ENCODE peak calls at places on chromosome 1, in nine cellular contexts. A, L, Y, X, P, N, Q, U and C are unnamed samples.

GRCh38 chr1:115727706-115728249 is 40.7 kb downstream of the CASQ2 start:
- DNase-seq in L (no peak), X (peak; percentile 95), Y (peak; percentile 1), A (peak; percentile 40), N (no peak), U (no peak), Q (peak; percentile 91), P (peak; percentile 65), C (peak; percentile 93)

GRCh38 chr1:84379781-84380180 is 18.5 kb upstream of the DNASE2B start:
- DNase-seq in U (no peak), X (no peak), A (no peak), N (no peak), P (no peak), Y (no peak), L (no peak), Q (no peak), C (no peak)

GRCh38 chr1:53299233-53299632 is 28.6 kb downstream of the LRP8 start:
- DNase-seq in Y (no peak), L (no peak), U (no peak), X (no peak), A (no peak), Q (no peak), P (no peak), N (no peak), C (no peak)

GRCh38 chr1:31706384-31707058 is 2.7 kb upstream of the COL16A1 start:
- DNase-seq in A (no peak), L (no peak), P (no peak), X (no peak), N (no peak), Y (no peak), U (no peak), Q (no peak), C (no peak)

GRCh38 chr1:37242501-37242900 is 208.2 kb upstream of the GRIK3 start:
- DNase-seq in X (no peak), P (no peak), L (no peak), U (no peak), N (no peak), A (no peak), Q (no peak), Y (no peak), C (no peak)

GRCh38 chr1:22223176-22223575 is 80.3 kb upstream of the WNT4 start:
- DNase-seq in P (no peak), U (no peak), X (no peak), L (no peak), Q (no peak), N (no peak), Y (no peak), A (no peak), C (no peak)

GRCh38 chr1:228398741-228399461 is 7.7 kb downstream of the TRIM11 start:
- DNase-seq in L (peak; percentile 20), U (no peak), P (no peak), N (no peak), A (no peak), Y (no peak), Q (peak; percentile 54), X (no peak), C (no peak)

GRCh38 chr1:225700889-225701465 is 48.1 kb upstream of the ENAH start:
- DNase-seq in X (peak; percentile 23), Q (no peak), P (no peak), N (no peak), U (no peak), Y (no peak), L (no peak), A (no peak), C (no peak)

GRCh38 chr1:183106746-183107145 is 79.3 kb upstream of the LAMC2 start:
- DNase-seq in P (no peak), A (no peak), L (no peak), N (no peak), Q (no peak), X (peak; percentile 20), U (no peak), Y (no peak), C (no peak)

GRCh38 chr1:5119496-5120234 is 465.3 kb downstream of the AJAP1 start:
- DNase-seq in X (no peak), U (no peak), A (no peak), P (peak; percentile 3), N (peak; percentile 42), L (peak; percentile 79), Y (peak; percentile 2), Q (no peak), C (no peak)

GRCh38 chr1:188169971-188170370 is 1341.2 kb downstream of the PLA2G4A start:
- DNase-seq in A (no peak), Q (no peak), P (no peak), L (no peak), N (no peak), Y (no peak), X (no peak), U (no peak), C (no peak)

GRCh38 chr1:232012773-232013386 is 386.3 kb downstream of the DISC1 start:
- DNase-seq in Y (no peak), U (no peak), X (peak; percentile 28), A (no peak), P (peak; percentile 52), Q (peak; percentile 87), N (no peak), L (no peak), C (no peak)

GRCh38 chr1:232344791-232345399 is 285.0 kb downstream of the SIPA1L2 start:
- DNase-seq in Y (no peak), L (no peak), U (no peak), Q (no peak), N (no peak), X (peak; percentile 37), P (no peak), A (no peak), C (no peak)

GRCh38 chr1:230086152-230086551 is 19.1 kb downstream of the GALNT2 start:
- DNase-seq in P (no peak), A (no peak), X (no peak), N (no peak), U (peak; percentile 7), Y (no peak), L (peak; percentile 28), Q (no peak), C (no peak)

GRCh38 chr1:161864577-161864976 is 98.5 kb downstream of the ATF6 start:
- DNase-seq in L (no peak), Q (peak; percentile 59), P (no peak), A (no peak), Y (peak; percentile 13), N (no peak), X (peak; percentile 52), U (no peak), C (no peak)

GRCh38 chr1:232011961-232012360 is 385.4 kb downstream of the DISC1 start:
- DNase-seq in U (no peak), N (no peak), A (no peak), Q (no peak), P (no peak), X (no peak), Y (no peak), L (no peak), C (no peak)

GRCh38 chr1:119462964-119463363 is 44.0 kb upstream of the HSD3B1 start:
- DNase-seq in A (no peak), U (no peak), P (no peak), N (no peak), Y (no peak), L (no peak), X (no peak), Q (no peak), C (no peak)

GRCh38 chr1:19113362-19114092 is 96.5 kb downstream of the UBR4 start:
- DNase-seq in A (no peak), Q (no peak), X (peak; percentile 36), U (peak; percentile 54), N (peak; percentile 21), L (peak; percentile 34), P (peak; percentile 52), Y (peak; percentile 58), C (no peak)

GRCh38 chr1:47437518-47438320 is at the start of gene FOXD2:
- DNase-seq in L (peak; percentile 89), N (peak; percentile 95), A (peak; percentile 87), Y (peak; percentile 84), U (peak; percentile 96), Q (peak; percentile 88), P (peak; percentile 84), X (peak; percentile 39), C (no peak)
- TF ChIP-seq CTCF in L (peak; percentile 100), N (peak; percentile 99), A (no peak), Y (peak; percentile 94), U (peak; percentile 97), Q (peak; percentile 90), P (peak; percentile 99), X (peak; percentile 66), C (peak; percentile 64)

DNA sequence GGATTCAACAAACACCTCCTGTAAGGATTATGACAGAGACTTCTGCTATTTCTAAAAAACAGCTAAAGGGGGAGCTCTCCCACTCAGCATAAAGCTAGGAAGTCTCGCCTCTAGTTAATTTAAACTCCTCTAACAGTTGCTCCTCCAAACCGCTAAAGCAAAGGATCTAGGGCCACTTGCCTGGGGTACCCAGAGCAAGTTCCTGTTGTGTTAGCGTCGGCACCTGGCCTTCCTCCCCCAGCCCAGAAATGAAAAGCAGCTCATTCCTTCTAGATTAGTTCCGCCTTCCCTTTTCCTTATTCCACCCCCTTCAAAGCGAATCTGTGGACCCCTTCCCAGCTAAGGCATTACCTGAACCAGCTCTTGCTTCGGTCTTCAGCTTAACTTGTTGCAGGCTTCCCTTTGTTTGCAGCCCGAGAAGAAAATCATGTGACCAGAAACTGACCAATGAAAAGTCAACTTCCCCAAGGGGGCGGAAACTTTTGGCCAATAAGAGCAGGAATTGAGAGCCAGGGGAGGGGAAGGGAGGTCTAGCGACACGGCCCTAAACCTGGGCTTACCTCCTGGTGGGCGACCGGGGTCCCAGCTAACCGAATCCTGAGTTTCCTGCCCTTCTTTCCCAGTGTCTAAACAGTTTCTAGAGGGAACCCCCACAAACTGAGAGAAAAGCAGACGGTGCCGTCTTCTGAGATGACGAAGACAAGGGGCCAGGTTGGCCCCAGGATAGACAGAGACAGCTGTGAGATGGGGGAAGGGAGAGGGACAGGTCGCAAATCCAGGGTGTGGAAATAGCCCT is at the start of gene PBXIP1:
- DNase-seq in Y (peak; percentile 87), Q (peak; percentile 91), P (peak; percentile 89), N (peak; percentile 74), L (peak; percentile 95), X (peak; percentile 92), A (peak; percentile 83), U (peak; percentile 85), C (peak; percentile 76)
- TF ChIP-seq CTCF in Y (peak; percentile 29), Q (no peak), P (peak; percentile 27), N (peak; percentile 8), L (peak; percentile 37), X (peak; percentile 52), A (no peak), U (no peak), C (peak; percentile 52)

GRCh38 chr1:121445677-121446076 is 260.9 kb downstream of the SRGAP2C start:
- DNase-seq in L (no peak), A (no peak), U (no peak), P (no peak), Q (no peak), X (no peak), N (no peak), Y (no peak), C (no peak)
- TF ChIP-seq CTCF in L (no peak), A (no peak), U (no peak), P (no peak), Q (no peak), X (no peak), N (no peak), Y (no peak), C (no peak)

DNA sequence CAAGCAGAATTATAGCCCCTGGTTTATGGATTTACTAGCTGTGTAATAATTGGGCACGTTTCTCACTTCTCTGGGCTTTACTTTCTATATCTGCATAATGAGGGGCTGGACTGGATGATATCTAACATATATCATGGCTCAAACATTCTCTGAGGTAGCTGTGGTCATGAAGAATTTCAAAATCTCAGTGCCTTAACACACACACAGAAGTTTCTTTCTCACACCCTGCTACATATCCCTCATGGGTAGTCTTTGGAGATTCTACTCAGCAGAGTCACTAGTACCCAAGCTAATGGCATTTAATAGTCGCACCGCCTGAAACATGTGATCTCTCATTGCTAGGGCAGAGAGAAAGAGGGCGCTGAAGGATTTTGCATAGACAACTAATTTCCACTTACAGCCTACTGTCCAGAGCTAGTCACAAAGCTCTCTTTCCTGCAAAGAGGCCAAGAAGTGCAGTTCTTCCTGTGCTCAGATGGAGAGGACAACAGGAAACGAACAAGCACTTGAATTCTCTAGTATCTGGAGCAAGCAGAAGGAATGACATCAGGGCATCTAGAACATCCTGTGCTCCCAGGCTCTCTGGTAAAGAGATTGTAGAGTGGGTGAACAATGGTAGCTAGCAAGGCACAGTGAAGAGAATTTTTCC is 183.5 kb upstream of the PTBP2 start:
- DNase-seq in X (peak; percentile 56), P (peak; percentile 13), U (no peak), A (no peak), Q (peak; percentile 86), L (peak; percentile 45), N (no peak), Y (no peak), C (no peak)
- TF ChIP-seq CTCF in X (peak; percentile 24), P (no peak), U (no peak), A (no peak), Q (no peak), L (peak; percentile 32), N (no peak), Y (no peak), C (peak; percentile 28)